ENCODE peak calls at places on chromosomes 16 and 17, in nine cellular contexts. P, R, E, B, L, Q, N, X and C are unnamed samples.

GRCh38 chr17:3768341-3768740 is 32.6 kb downstream of the ITGAE start:
- DNase-seq in P (no peak), R (no peak), E (no peak), B (no peak), L (no peak), Q (no peak), N (no peak), X (no peak), C (no peak)

GRCh38 chr16:28587386-28587785 is 9.5 kb downstream of the SULT1A2 start:
- DNase-seq in P (no peak), R (no peak), E (peak), B (no peak), L (no peak), Q (no peak), N (no peak), X (no peak), C (no peak)

GRCh38 chr17:46074540-46074939 is 75.5 kb downstream of the STH start:
- DNase-seq in P (no peak), R (no peak), E (no peak), B (no peak), L (no peak), Q (no peak), N (no peak), X (no peak), C (no peak)

GRCh38 chr16:84648595-84649510 is 542 bp downstream of the KLHL36 start:
- DNase-seq in P (peak), R (no peak), E (no peak), B (no peak), L (peak), Q (peak), N (peak), X (peak), C (peak)

GRCh38 chr17:72946126-72946525 is 146.4 kb downstream of the SLC39A11 start:
- DNase-seq in P (no peak), R (no peak), E (no peak), B (no peak), L (no peak), Q (no peak), N (no peak), X (no peak), C (no peak)

GRCh38 chr17:34619687-34620217 is 40.4 kb downstream of the TMEM132E start:
- DNase-seq in P (no peak), R (peak), E (no peak), B (no peak), L (no peak), Q (no peak), N (no peak), X (no peak), C (no peak)

GRCh38 chr17:80175411-80175810 is 5.6 kb downstream of the CARD14 start:
- DNase-seq in P (no peak), R (no peak), E (no peak), B (no peak), L (no peak), Q (no peak), N (no peak), X (peak), C (no peak)

GRCh38 chr17:43545383-43545632 is 832 bp downstream of the ETV4 start:
- DNase-seq in P (no peak), R (no peak), E (no peak), B (no peak), L (peak), Q (no peak), N (no peak), X (peak), C (peak)

GRCh38 chr16:82660078-82660645 is 33.4 kb downstream of the CDH13 start:
- DNase-seq in P (no peak), R (no peak), E (no peak), B (peak), L (peak), Q (no peak), N (no peak), X (peak), C (no peak)

GRCh38 chr17:82172461-82173160 is 40.0 kb downstream of the CCDC57 start:
- DNase-seq in P (no peak), R (no peak), E (no peak), B (no peak), L (no peak), Q (no peak), N (no peak), X (no peak), C (no peak)

GRCh38 chr16:28317040-28317880 is 24.9 kb downstream of the SBK1 start:
- DNase-seq in P (peak), R (no peak), E (peak), B (peak), L (peak), Q (peak), N (peak), X (peak), C (peak)

GRCh38 chr16:69444873-69445517 is 20.6 kb downstream of the CYB5B start:
- DNase-seq in P (peak), R (no peak), E (no peak), B (no peak), L (no peak), Q (no peak), N (no peak), X (peak), C (no peak)

GRCh38 chr17:48513653-48514482 is 16.9 kb downstream of the HOXB1 start:
- DNase-seq in P (no peak), R (no peak), E (no peak), B (no peak), L (no peak), Q (no peak), N (no peak), X (no peak), C (no peak)